ENCODE peak calls at places on chromosomes 12 and 14, in nine cellular contexts. B, F, W, U, N, G, L, H and D are unnamed samples.

GRCh38 chr14:75860561-75861160 is 121.1 kb downstream of the TGFB3 start:
- DNase-seq in B (no peak), F (no peak), W (no peak), U (no peak), N (no peak), G (no peak), L (no peak), H (no peak), D (no peak)

GRCh38 chr12:115942346-115942745 is 335.1 kb downstream of the MED13L start:
- DNase-seq in B (no peak), F (no peak), W (no peak), U (no peak), N (no peak), G (no peak), L (no peak), H (no peak), D (no peak)

GRCh38 chr14:44529026-44529425 is 21.9 kb upstream of the FSCB start:
- DNase-seq in B (peak), F (no peak), W (no peak), U (no peak), N (no peak), G (no peak), L (no peak), H (no peak), D (peak)

GRCh38 chr14:70641548-70642312 is at the start of gene TTC9:
- DNase-seq in B (no peak), F (peak), W (peak), U (peak), N (peak), G (no peak), L (no peak), H (no peak), D (no peak)

GRCh38 chr12:93521225-93521854 is 51.1 kb upstream of the SOCS2 start:
- DNase-seq in B (no peak), F (peak), W (no peak), U (no peak), N (no peak), G (no peak), L (no peak), H (no peak), D (no peak)

GRCh38 chr14:26597136-26598080 is at the start of gene NOVA1:
- DNase-seq in B (no peak), F (peak), W (peak), U (no peak), N (peak), G (peak), L (no peak), H (peak), D (peak)

GRCh38 chr12:88805692-88806091 is 225.4 kb upstream of the KITLG start:
- DNase-seq in B (no peak), F (peak), W (no peak), U (no peak), N (no peak), G (no peak), L (no peak), H (no peak), D (no peak)

GRCh38 chr12:44019118-44019517 is 183.2 kb downstream of the TMEM117 start:
- DNase-seq in B (no peak), F (peak), W (no peak), U (no peak), N (no peak), G (no peak), L (no peak), H (no peak), D (no peak)

GRCh38 chr12:54933381-54933780 is 51.2 kb downstream of the TESPA1 start:
- DNase-seq in B (no peak), F (no peak), W (no peak), U (no peak), N (no peak), G (no peak), L (no peak), H (no peak), D (no peak)

GRCh38 chr12:6961695-6962284 is 8.7 kb downstream of the PHB2 start:
- DNase-seq in B (no peak), F (peak), W (peak), U (peak), N (peak), G (peak), L (peak), H (no peak), D (peak)

GRCh38 chr12:100154472-100155247 is 12.0 kb upstream of the BLTP3B start:
- DNase-seq in B (no peak), F (peak), W (peak), U (peak), N (peak), G (peak), L (peak), H (peak), D (peak)

GRCh38 chr12:67091204-67091603 is 178.0 kb upstream of the CAND1 start:
- DNase-seq in B (peak), F (no peak), W (no peak), U (no peak), N (no peak), G (no peak), L (no peak), H (no peak), D (no peak)

GRCh38 chr12:78671295-78671694 is 193.3 kb upstream of the SYT1 start:
- DNase-seq in B (peak), F (no peak), W (no peak), U (no peak), N (no peak), G (no peak), L (no peak), H (no peak), D (peak)

GRCh38 chr12:27447761-27448160 is 1.2 kb downstream of the SMCO2 start:
- DNase-seq in B (no peak), F (no peak), W (no peak), U (no peak), N (no peak), G (no peak), L (no peak), H (no peak), D (no peak)

GRCh38 chr12:46965880-46966279 is 113.5 kb upstream of the PCED1B start:
- DNase-seq in B (no peak), F (peak), W (no peak), U (no peak), N (no peak), G (no peak), L (no peak), H (no peak), D (no peak)

GRCh38 chr14:85443001-85443400 is 86.9 kb upstream of the FLRT2 start:
- DNase-seq in B (no peak), F (no peak), W (no peak), U (no peak), N (no peak), G (no peak), L (no peak), H (no peak), D (no peak)

GRCh38 chr14:76926521-76927251 is 100.5 kb downstream of the LRRC74A start:
- DNase-seq in B (no peak), F (peak), W (no peak), U (no peak), N (no peak), G (peak), L (peak), H (peak), D (no peak)

GRCh38 chr12:14260011-14260993 is 105.2 kb upstream of the ATF7IP start:
- DNase-seq in B (peak), F (peak), W (peak), U (peak), N (peak), G (peak), L (peak), H (peak), D (peak)

GRCh38 chr14:48373993-48374392 is 698.6 kb upstream of the MDGA2 start:
- DNase-seq in B (no peak), F (no peak), W (no peak), U (no peak), N (no peak), G (no peak), L (no peak), H (no peak), D (no peak)

GRCh38 chr12:101653030-101653429 is 44.4 kb upstream of the CHPT1 start:
- DNase-seq in B (no peak), F (no peak), W (no peak), U (no peak), N (no peak), G (no peak), L (no peak), H (no peak), D (no peak)

GRCh38 chr14:104290058-104290667 is 151.8 kb downstream of the KIF26A start:
- DNase-seq in B (no peak), F (no peak), W (no peak), U (no peak), N (no peak), G (no peak), L (no peak), H (no peak), D (no peak)

GRCh38 chr12:586318-587071 is 76.8 kb downstream of the NINJ2 start:
- DNase-seq in B (no peak), F (no peak), W (no peak), U (no peak), N (no peak), G (no peak), L (no peak), H (no peak), D (no peak)

GRCh38 chr14:95303552-95303951 is 16.2 kb downstream of the CLMN start:
- DNase-seq in B (no peak), F (no peak), W (no peak), U (no peak), N (no peak), G (no peak), L (no peak), H (no peak), D (no peak)

GRCh38 chr12:32457251-32458025 is 58.1 kb downstream of the FGD4 start:
- DNase-seq in B (no peak), F (no peak), W (no peak), U (no peak), N (no peak), G (no peak), L (no peak), H (no peak), D (peak)

GRCh38 chr12:42692749-42693148 is 103.2 kb upstream of the PRICKLE1 start:
- DNase-seq in B (no peak), F (no peak), W (no peak), U (no peak), N (no peak), G (no peak), L (no peak), H (no peak), D (no peak)

GRCh38 chr14:103130965-103131364 is 7.7 kb downstream of the TNFAIP2 start:
- DNase-seq in B (no peak), F (no peak), W (no peak), U (peak), N (no peak), G (peak), L (no peak), H (no peak), D (peak)

GRCh38 chr14:73478684-73479083 is 12.0 kb upstream of the RIOX1 start:
- DNase-seq in B (no peak), F (no peak), W (no peak), U (no peak), N (no peak), G (no peak), L (no peak), H (no peak), D (no peak)

GRCh38 chr14:76718306-76719075 is 42.8 kb upstream of the VASH1 start:
- DNase-seq in B (no peak), F (no peak), W (no peak), U (no peak), N (no peak), G (no peak), L (no peak), H (no peak), D (no peak)

GRCh38 chr14:77400216-77400615 is 23.0 kb downstream of the SAMD15 start:
- DNase-seq in B (no peak), F (no peak), W (no peak), U (no peak), N (no peak), G (no peak), L (no peak), H (no peak), D (no peak)

GRCh38 chr12:91098942-91099341 is 12.4 kb downstream of the LUM start:
- DNase-seq in B (peak), F (no peak), W (no peak), U (peak), N (no peak), G (peak), L (no peak), H (peak), D (peak)

GRCh38 chr14:75650253-75651058 is 10.2 kb downstream of the ERG28 start:
- DNase-seq in B (no peak), F (no peak), W (no peak), U (no peak), N (no peak), G (no peak), L (no peak), H (no peak), D (no peak)

GRCh38 chr12:89345830-89346740 is 6.2 kb downstream of the DUSP6 start:
- DNase-seq in B (peak), F (peak), W (peak), U (no peak), N (peak), G (peak), L (peak), H (peak), D (peak)

GRCh38 chr14:50020184-50020583 is 96.2 kb downstream of the VCPKMT start:
- DNase-seq in B (no peak), F (no peak), W (no peak), U (no peak), N (no peak), G (no peak), L (no peak), H (no peak), D (no peak)

GRCh38 chr14:35215110-35215872 is 76.9 kb upstream of the PSMA6 start:
- DNase-seq in B (no peak), F (peak), W (no peak), U (no peak), N (no peak), G (no peak), L (no peak), H (no peak), D (peak)

GRCh38 chr12:28374556-28374955 is 184.3 kb downstream of the CCDC91 start:
- DNase-seq in B (peak), F (no peak), W (no peak), U (no peak), N (no peak), G (no peak), L (no peak), H (no peak), D (peak)

DNA sequence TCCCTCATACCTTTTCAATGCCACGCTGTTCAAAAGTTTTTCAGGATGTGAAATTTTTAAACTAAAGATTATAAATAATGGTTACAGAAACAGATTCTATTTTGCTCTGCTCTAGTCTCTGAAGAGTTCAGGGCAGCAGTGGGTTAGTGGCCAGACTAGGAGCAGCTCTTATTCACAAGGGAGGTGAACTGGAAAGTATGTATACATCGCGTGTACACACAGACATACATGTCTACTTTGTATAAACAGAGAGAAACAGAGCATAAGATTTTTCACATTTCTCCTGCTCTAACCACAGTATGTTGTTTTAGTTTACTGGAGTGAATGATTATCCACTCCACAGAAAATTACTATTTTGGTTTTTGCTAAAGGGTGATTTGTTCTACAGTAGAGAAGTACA is 74.4 kb upstream of the CRY1 start:
- DNase-seq in B (no peak), F (no peak), W (no peak), U (no peak), N (no peak), G (no peak), L (no peak), H (no peak), D (no peak)
- TF ChIP-seq CTCF in B (no peak), F (no peak), W (no peak), U (no peak), N (no peak), G (no peak), L (no peak), H (no peak), D (no peak)

DNA sequence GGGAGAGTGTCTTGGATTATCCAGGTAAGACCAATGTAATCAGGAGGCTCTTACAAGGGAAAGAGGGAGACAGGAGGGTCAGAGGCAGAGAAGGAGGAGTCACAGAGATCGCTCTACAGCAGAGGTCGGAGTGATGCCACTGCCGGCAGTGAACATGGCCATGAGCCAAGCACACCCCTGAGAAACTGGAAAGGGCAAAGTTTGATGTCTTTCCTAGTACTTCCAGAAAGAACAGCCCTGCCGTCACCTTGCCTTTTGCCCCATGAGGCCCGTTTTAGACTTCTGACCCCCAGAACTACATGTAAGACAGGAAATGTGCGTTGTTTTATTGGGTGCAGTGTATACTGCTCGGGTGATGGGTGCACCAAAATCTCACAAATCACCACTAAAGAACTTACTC is 133.7 kb downstream of the CALM1 start:
- DNase-seq in B (no peak), F (no peak), W (no peak), U (no peak), N (no peak), G (no peak), L (no peak), H (no peak), D (no peak)
- H3K4me3 ChIP-seq in B (no peak), F (no peak), W (no peak), U (no peak), N (no peak), G (no peak), L (no peak), H (no peak), D (no peak)

DNA sequence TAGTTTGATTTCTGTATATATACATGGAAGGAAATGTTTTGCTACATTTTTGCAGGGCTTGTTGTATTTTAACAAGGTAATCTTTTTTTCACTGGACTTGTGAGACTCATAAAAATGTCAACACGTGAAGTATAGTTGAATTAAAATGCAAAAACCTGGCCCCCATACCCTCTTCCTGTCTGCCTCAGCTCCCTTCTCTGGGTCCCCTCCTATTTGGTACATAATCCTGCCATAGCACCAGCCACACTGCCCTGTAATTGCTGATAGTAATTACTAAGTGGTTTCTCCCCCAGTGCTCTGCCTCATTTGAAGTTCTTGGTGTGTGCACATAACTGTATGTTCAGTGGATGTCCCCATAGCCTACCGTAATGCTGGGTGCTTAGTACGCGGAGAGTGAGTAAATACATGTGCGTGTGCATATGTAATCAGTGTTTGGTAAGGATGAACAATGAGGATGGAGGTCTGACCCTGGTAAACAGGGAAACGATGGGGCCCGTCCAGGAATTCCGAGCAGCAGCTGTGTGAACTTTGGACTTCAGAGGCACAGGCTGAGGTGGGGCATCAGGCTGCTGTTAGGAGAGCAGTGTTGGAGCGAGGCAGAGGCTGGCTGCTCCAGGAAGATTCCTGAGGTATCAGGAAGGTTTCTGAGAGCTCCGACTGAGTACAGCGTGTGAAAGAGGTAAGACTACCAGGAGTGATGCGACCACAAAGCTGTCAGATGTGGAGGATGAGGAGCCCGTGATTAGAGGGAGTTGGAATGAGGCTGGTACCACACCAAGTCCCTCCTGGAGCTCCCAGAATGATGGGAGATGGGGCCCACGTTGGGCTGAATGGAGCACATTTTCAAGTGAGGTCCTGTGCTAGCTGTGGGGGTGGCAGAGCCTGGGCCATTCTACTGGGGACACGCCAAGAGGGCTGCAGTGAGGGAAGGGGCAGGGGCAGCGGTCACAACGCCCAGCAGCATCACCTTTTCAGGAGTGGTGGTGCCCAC is 106.8 kb downstream of the PELI2 start:
- DNase-seq in B (no peak), F (no peak), W (peak), U (no peak), N (no peak), G (no peak), L (no peak), H (no peak), D (no peak)
- TF ChIP-seq CTCF in B (no peak), F (no peak), W (no peak), U (no peak), N (no peak), G (no peak), L (no peak), H (no peak), D (no peak)

DNA sequence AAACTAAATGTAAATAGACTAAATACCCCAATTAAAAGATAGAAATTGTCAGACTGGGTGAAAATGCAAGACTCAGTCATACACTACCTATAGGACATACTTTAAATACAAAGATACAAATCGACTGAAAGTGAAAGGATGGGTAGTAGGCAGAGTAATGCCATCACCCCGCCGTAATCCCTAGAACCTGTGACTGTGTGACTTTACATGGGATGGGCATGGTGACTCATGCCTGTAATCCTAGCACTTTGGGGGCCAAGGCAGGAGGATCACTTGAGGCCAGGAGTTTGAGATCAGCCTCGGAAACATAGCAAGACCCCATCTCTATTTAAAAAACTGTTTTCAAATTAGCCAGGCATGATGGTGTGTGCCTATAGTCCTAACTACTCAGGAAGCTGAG is 2.6 kb upstream of the EVL start:
- DNase-seq in B (no peak), F (no peak), W (no peak), U (no peak), N (no peak), G (no peak), L (no peak), H (no peak), D (no peak)
- H3K4me3 ChIP-seq in B (no peak), F (no peak), W (no peak), U (no peak), N (no peak), G (no peak), L (no peak), H (no peak), D (no peak)

DNA sequence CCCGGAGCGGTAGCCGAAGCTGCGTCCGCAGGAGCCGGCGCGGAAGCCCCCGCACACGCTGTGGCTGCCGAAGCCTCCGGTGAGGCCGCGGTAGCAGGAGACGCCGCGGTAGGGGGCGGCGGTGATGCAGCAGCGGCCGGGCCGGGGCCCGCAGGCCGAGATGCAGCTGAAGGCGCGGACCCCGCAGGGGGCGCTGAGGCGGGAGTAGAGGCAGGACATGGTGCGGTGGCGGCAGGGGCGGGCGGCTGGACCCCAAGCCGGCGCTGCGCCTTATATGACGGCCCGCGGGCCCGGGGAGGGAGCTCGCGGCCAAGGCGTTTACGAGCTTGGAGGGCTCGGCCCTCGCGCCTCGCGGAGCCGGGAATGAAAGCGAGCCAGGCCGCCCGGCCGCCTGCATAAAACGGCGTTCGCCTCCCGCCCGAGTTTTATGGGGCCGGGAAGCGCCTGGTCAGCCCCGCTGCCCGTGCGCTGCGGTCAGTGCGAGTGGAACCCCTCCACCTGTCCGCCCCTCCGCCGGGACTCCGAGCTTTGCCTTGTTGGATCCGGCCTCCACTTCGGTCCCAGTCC is 16.0 kb upstream of the KRT86 start:
- DNase-seq in B (no peak), F (peak), W (no peak), U (no peak), N (no peak), G (no peak), L (no peak), H (no peak), D (peak)
- TF ChIP-seq CTCF in B (no peak), F (peak), W (no peak), U (no peak), N (no peak), G (no peak), L (no peak), H (no peak), D (no peak)